ENCODE peak calls at places on chromosomes 5 and 9, in four cellular contexts. One of them, this sample, is unnamed.

GRCh38 chr5:24208540-24209141 is 436.1 kb downstream of the CDH10 start:
- DNase-seq in body of pancreas: no peak
- DNase-seq in ovary: no peak
- DNase-seq in heart left ventricle: no peak
- DNase-seq in this sample: no peak

GRCh38 chr5:169945831-169946261 is 34.4 kb downstream of the INSYN2B start:
- DNase-seq in ovary: peak; percentile 58
- DNase-seq in body of pancreas: peak; percentile 9
- DNase-seq in heart left ventricle: peak; percentile 18
- DNase-seq in this sample: peak; percentile 12

GRCh38 chr9:121771851-121772599 is 120.6 kb downstream of the DAB2IP start:
- DNase-seq in body of pancreas: no peak
- DNase-seq in ovary: peak; percentile 26
- DNase-seq in heart left ventricle: no peak
- DNase-seq in this sample: peak; percentile 0

GRCh38 chr5:157283434-157283833 is 17.5 kb downstream of the CYFIP2 start:
- DNase-seq in ovary: no peak
- DNase-seq in heart left ventricle: no peak
- DNase-seq in body of pancreas: no peak
- DNase-seq in this sample: no peak

GRCh38 chr5:150261231-150261630 is 28.3 kb downstream of the CAMK2A start:
- DNase-seq in heart left ventricle: no peak
- DNase-seq in ovary: no peak
- DNase-seq in body of pancreas: no peak
- DNase-seq in this sample: no peak

GRCh38 chr9:88258587-88258986 is 120.3 kb upstream of the SPATA31C2 start:
- DNase-seq in heart left ventricle: peak; percentile 52
- DNase-seq in ovary: peak; percentile 31
- DNase-seq in body of pancreas: peak; percentile 79
- DNase-seq in this sample: peak; percentile 67

GRCh38 chr5:115947260-115947659 is 15.0 kb upstream of the LVRN start:
- DNase-seq in body of pancreas: no peak
- DNase-seq in ovary: no peak
- DNase-seq in heart left ventricle: no peak
- DNase-seq in this sample: no peak

GRCh38 chr9:108634669-108635462 is 220.9 kb downstream of the ACTL7B start:
- DNase-seq in ovary: no peak
- DNase-seq in heart left ventricle: no peak
- DNase-seq in body of pancreas: no peak
- DNase-seq in this sample: no peak

GRCh38 chr9:138024831-138025291 is 147.3 kb downstream of the CACNA1B start:
- DNase-seq in body of pancreas: no peak
- DNase-seq in ovary: no peak
- DNase-seq in heart left ventricle: peak; percentile 14
- DNase-seq in this sample: no peak

GRCh38 chr9:93086445-93087224 is 9.4 kb upstream of the CARD19 start:
- DNase-seq in heart left ventricle: peak; percentile 6
- DNase-seq in body of pancreas: no peak
- DNase-seq in ovary: peak; percentile 5
- DNase-seq in this sample: no peak

GRCh38 chr9:81609782-81610738 is 79.3 kb downstream of the TLE1 start:
- DNase-seq in heart left ventricle: no peak
- DNase-seq in ovary: no peak
- DNase-seq in body of pancreas: no peak
- DNase-seq in this sample: peak; percentile 72

GRCh38 chr9:129270205-129270604 is 92.1 kb upstream of the IER5L start:
- DNase-seq in heart left ventricle: no peak
- DNase-seq in body of pancreas: no peak
- DNase-seq in ovary: no peak
- DNase-seq in this sample: no peak

GRCh38 chr5:74227081-74227480 is 413.4 kb downstream of the ENC1 start:
- DNase-seq in heart left ventricle: no peak
- DNase-seq in body of pancreas: no peak
- DNase-seq in ovary: no peak
- DNase-seq in this sample: no peak

GRCh38 chr5:145295236-145295635 is 539.9 kb downstream of the PRELID2 start:
- DNase-seq in ovary: no peak
- DNase-seq in body of pancreas: no peak
- DNase-seq in heart left ventricle: no peak
- DNase-seq in this sample: no peak

GRCh38 chr9:123866497-123866896 is 63.4 kb downstream of the DENND1A start:
- DNase-seq in heart left ventricle: no peak
- DNase-seq in ovary: no peak
- DNase-seq in body of pancreas: no peak
- DNase-seq in this sample: no peak

GRCh38 chr5:59893436-59894227 is at the start of gene PDE4D:
- DNase-seq in body of pancreas: peak; percentile 74
- DNase-seq in ovary: no peak
- DNase-seq in heart left ventricle: peak; percentile 35
- DNase-seq in this sample: peak; percentile 40

GRCh38 chr5:107772418-107773310 is 101.9 kb upstream of the EFNA5 start:
- DNase-seq in body of pancreas: no peak
- DNase-seq in ovary: no peak
- DNase-seq in heart left ventricle: peak; percentile 22
- DNase-seq in this sample: peak; percentile 19

GRCh38 chr9:85554349-85554748 is 187.4 kb downstream of the AGTPBP1 start:
- DNase-seq in ovary: no peak
- DNase-seq in body of pancreas: no peak
- DNase-seq in heart left ventricle: no peak
- DNase-seq in this sample: no peak

GRCh38 chr5:44814761-44815160 is 6.0 kb downstream of the MRPS30 start:
- DNase-seq in heart left ventricle: no peak
- DNase-seq in body of pancreas: no peak
- DNase-seq in ovary: no peak
- DNase-seq in this sample: no peak

GRCh38 chr5:154937186-154937717 is 759 bp downstream of the GEMIN5 start:
- DNase-seq in body of pancreas: no peak
- DNase-seq in heart left ventricle: no peak
- DNase-seq in ovary: no peak
- DNase-seq in this sample: no peak

GRCh38 chr5:180799902-180800801 is 2.5 kb downstream of the MGAT1 start:
- DNase-seq in ovary: no peak
- DNase-seq in heart left ventricle: peak; percentile 15
- DNase-seq in body of pancreas: no peak
- DNase-seq in this sample: no peak

GRCh38 chr9:110255417-110256141 is 728 bp downstream of the TXN start:
- DNase-seq in body of pancreas: peak; percentile 80
- DNase-seq in ovary: peak; percentile 50
- DNase-seq in heart left ventricle: peak; percentile 61
- DNase-seq in this sample: peak; percentile 72

GRCh38 chr5:148913493-148913892 is 87.1 kb downstream of the ADRB2 start:
- DNase-seq in heart left ventricle: no peak
- DNase-seq in ovary: no peak
- DNase-seq in body of pancreas: no peak
- DNase-seq in this sample: no peak

GRCh38 chr5:164230341-164230740 is 724.9 kb downstream of the MAT2B start:
- DNase-seq in heart left ventricle: no peak
- DNase-seq in body of pancreas: no peak
- DNase-seq in ovary: no peak
- DNase-seq in this sample: no peak

GRCh38 chr5:20678814-20679298 is 690.9 kb upstream of the CDH18 start:
- DNase-seq in heart left ventricle: no peak
- DNase-seq in body of pancreas: no peak
- DNase-seq in ovary: no peak
- DNase-seq in this sample: no peak

GRCh38 chr9:14692918-14693861 is at the start of gene ZDHHC21:
- DNase-seq in heart left ventricle: peak; percentile 84
- DNase-seq in body of pancreas: peak; percentile 81
- DNase-seq in ovary: peak; percentile 49
- DNase-seq in this sample: peak; percentile 84

GRCh38 chr9:126618590-126619335 is 5.0 kb downstream of the LMX1B start:
- DNase-seq in ovary: no peak
- DNase-seq in heart left ventricle: no peak
- DNase-seq in body of pancreas: no peak
- DNase-seq in this sample: no peak

GRCh38 chr9:92607088-92607487 is 62.8 kb downstream of the IPPK start:
- DNase-seq in ovary: no peak
- DNase-seq in body of pancreas: peak; percentile 28
- DNase-seq in heart left ventricle: no peak
- DNase-seq in this sample: peak; percentile 21

GRCh38 chr5:180174587-180174972 is 34.4 kb downstream of the RASGEF1C start:
- DNase-seq in ovary: no peak
- DNase-seq in body of pancreas: no peak
- DNase-seq in heart left ventricle: no peak
- DNase-seq in this sample: no peak

GRCh38 chr5:39283231-39283818 is 64.0 kb upstream of the FYB1 start:
- DNase-seq in body of pancreas: peak; percentile 11
- DNase-seq in heart left ventricle: peak; percentile 26
- DNase-seq in ovary: no peak
- DNase-seq in this sample: peak; percentile 31

GRCh38 chr9:34988218-34989055 is 1.1 kb upstream of the DNAJB5 start:
- DNase-seq in heart left ventricle: peak; percentile 66
- DNase-seq in body of pancreas: peak; percentile 35
- DNase-seq in ovary: no peak
- DNase-seq in this sample: peak; percentile 59

GRCh38 chr5:170503970-170504525 is at the start of gene KCNIP1:
- DNase-seq in body of pancreas: peak; percentile 49
- DNase-seq in ovary: no peak
- DNase-seq in heart left ventricle: no peak
- DNase-seq in this sample: peak; percentile 35

GRCh38 chr5:169374761-169375160 is 73.8 kb upstream of the SLIT3 start:
- DNase-seq in body of pancreas: no peak
- DNase-seq in heart left ventricle: no peak
- DNase-seq in ovary: no peak
- DNase-seq in this sample: no peak

GRCh38 chr9:105233836-105234235 is 10.6 kb upstream of the SLC44A1 start:
- DNase-seq in ovary: no peak
- DNase-seq in heart left ventricle: no peak
- DNase-seq in body of pancreas: no peak
- DNase-seq in this sample: no peak

DNA sequence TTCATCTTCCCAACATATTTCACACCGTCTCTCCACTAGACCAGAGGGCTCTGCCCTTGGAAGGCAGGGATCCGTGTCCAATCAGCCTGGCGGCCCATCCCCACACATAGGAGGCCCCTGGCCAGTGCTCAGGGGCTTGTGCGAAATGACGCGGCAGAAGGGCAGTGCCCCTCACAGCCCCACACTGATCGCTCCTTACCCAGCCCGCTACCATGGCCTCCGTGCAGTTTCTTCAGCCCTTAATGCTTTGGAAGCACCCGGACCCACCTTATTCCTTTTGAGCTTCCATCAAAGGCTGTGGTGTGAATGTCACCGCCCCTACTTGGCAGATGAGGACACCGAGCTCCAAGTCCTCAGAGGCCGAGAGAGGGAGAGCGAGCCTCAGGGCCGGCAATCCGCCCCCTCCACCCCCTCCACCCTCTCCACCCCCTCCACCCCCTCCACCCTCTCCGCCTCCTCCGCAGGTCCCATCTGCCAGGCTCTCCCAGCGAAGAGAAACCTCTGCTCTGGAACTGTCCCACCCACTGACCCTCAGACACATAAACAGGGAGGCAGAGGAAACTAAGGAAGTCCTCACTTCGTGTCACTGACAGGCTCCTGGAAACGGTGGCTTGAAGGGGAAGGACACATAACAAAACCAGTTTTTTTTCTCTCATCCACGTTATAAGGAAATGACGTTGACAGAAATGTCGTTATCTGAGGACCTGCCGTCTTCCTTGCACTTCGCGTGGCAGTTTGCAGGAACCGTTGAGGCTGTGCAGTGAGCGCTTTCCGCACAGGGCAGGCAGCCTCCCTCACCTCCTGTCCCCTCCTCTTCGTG is 13.9 kb downstream of the QSOX2 start:
- DNase-seq in body of pancreas: no peak
- DNase-seq in ovary: no peak
- DNase-seq in heart left ventricle: no peak
- DNase-seq in this sample: no peak
- TF ChIP-seq POLR2A in body of pancreas: no peak
- TF ChIP-seq POLR2A in ovary: no peak
- TF ChIP-seq POLR2A in heart left ventricle: no peak
- TF ChIP-seq POLR2A in this sample: no peak

DNA sequence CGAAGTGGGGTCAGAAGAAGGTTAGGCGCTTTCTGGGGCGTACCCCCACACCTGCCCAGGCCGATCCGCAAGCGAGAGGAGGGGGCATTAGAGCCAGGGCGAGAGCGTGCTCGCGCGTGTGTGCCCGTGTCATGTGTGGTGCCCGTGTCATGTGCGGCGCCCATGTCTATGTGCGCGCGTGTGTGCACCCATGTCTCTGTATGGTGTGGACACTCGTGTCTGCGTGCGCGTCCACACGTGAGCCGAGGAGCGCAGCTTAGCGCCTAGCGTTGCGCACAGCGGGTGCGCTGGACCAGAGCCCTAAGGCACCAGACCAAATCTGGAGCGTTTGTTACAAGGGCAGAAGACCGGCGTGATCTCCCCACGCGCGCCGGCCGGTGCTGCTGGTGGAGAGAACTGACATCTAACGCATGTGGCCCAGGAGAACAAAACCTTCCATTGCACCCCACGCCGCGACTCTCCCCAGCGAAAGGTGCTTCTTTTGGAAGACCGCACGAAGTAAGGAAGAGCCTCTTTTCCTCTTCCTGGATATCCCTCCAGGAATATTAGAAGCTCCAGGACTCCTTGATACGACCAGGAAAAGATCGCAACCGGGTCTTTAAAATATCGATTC is 639 bp downstream of the NIM1K start:
- DNase-seq in body of pancreas: peak; percentile 44
- DNase-seq in heart left ventricle: peak; percentile 25
- DNase-seq in ovary: peak; percentile 16
- DNase-seq in this sample: peak; percentile 63
- H3K27ac ChIP-seq in body of pancreas: no peak overlapping the region
- H3K27ac ChIP-seq in heart left ventricle: no peak overlapping the region
- H3K27ac ChIP-seq in ovary: no peak overlapping the region
- H3K27ac ChIP-seq in this sample: no peak overlapping the region

GRCh38 chr5:132012385-132013005 is 1.0 kb upstream of the ACSL6 start:
- DNase-seq in heart left ventricle: peak; percentile 59
- DNase-seq in ovary: no peak
- DNase-seq in body of pancreas: peak; percentile 33
- DNase-seq in this sample: peak; percentile 24
- H3K27me3 ChIP-seq in heart left ventricle: no peaks in the 10 kb centered on the region
- H3K27me3 ChIP-seq in ovary: no peaks in the 10 kb centered on the region
- H3K27me3 ChIP-seq in body of pancreas: no peaks in the 10 kb centered on the region
- H3K27me3 ChIP-seq in this sample: no peaks in the 10 kb centered on the region

DNA sequence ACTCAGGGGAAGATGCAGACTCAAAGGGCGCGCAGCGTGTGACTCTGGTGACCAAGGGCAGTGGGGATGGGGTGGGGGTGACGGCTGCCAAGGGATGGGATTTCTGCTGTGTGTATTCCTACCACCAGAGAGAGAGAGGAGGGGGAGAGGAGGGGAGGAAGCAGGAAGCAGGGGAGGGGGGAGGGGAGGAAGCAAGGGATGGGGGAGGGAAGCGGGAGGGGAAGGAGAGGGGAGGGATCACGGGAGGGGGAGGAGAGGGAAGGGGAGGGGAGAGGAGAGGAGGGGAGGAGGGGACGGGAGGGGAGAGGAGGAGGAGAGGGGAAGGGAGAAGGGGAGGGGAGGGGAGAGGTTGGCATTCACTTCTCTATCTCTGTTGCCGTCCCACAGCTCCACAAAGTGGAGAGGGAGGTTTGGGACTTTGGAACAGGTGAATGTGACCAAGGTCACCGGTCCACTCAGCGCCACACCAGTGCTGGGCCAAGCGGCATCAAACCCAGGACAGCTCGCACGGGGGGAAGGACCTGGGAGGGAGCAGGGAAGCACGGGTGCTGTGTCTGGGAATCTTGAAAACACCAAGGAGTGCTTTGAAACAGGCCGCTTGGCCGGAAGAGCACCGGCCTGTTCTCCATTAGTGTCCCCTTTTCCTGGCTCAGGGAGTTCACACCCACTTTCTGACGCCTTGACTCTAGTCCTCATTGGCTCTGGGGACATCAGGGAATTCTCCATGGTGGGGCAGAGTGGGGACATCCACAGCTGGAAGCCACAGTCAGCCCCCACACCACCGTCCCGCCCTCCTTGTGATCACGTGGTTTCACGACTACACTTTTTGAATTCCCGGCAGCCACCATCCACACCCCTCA is 77.4 kb downstream of the VAV2 start:
- DNase-seq in body of pancreas: peak; percentile 53
- DNase-seq in heart left ventricle: no peak
- DNase-seq in ovary: no peak
- DNase-seq in this sample: peak; percentile 48
- TF ChIP-seq POLR2A in body of pancreas: no peak
- TF ChIP-seq POLR2A in heart left ventricle: no peak
- TF ChIP-seq POLR2A in ovary: no peak
- TF ChIP-seq POLR2A in this sample: no peak